ENCODE peak calls at places on chromosomes 11 and 22, in five cellular contexts. Z is HCT116, V is K562, I is GM12878, G is HepG2. L is an unnamed sample.

GRCh38 chr11:83975984-83976383 is 689.8 kb upstream of the CCDC90B start:
- DNase-seq in I (no peak), G (no peak), V (no peak), Z (no peak), L (no peak)

GRCh38 chr11:123943738-123944137 is at the start of gene OR6T1:
- DNase-seq in Z (no peak), V (no peak), I (no peak), G (no peak), L (no peak)

GRCh38 chr11:26188559-26188958 is 143.4 kb upstream of the ANO3 start:
- DNase-seq in G (no peak), Z (no peak), V (no peak), I (no peak), L (no peak)

GRCh38 chr11:34655335-34656008 is 34.6 kb downstream of the EHF start:
- DNase-seq in Z (no peak), I (no peak), V (no peak), G (peak), L (no peak)

GRCh38 chr22:22165936-22166710 is 78.5 kb upstream of the VPREB1 start:
- DNase-seq in V (no peak), Z (no peak), I (no peak), G (no peak), L (no peak)

GRCh38 chr11:61955416-61956135 is 5.4 kb downstream of the BEST1 start:
- DNase-seq in G (no peak), V (peak), Z (no peak), I (no peak), L (no peak)

GRCh38 chr11:120929664-120930154 is 94.2 kb upstream of the TBCEL start:
- DNase-seq in I (no peak), Z (peak), V (peak), G (peak), L (peak)

GRCh38 chr11:61162092-61162935 is 1.1 kb upstream of the VPS37C start:
- DNase-seq in Z (peak), V (peak), G (peak), I (no peak), L (peak)

GRCh38 chr11:113694390-113694789 is 11.7 kb downstream of the TMPRSS5 start:
- DNase-seq in V (no peak), Z (no peak), G (no peak), I (no peak), L (no peak)

GRCh38 chr11:8256271-8257002 is 7.2 kb downstream of the LMO1 start:
- DNase-seq in V (no peak), G (no peak), Z (no peak), I (no peak), L (no peak)

GRCh38 chr11:101478587-101479375 is 105.0 kb downstream of the TRPC6 start:
- DNase-seq in Z (no peak), I (no peak), G (no peak), V (no peak), L (no peak)

GRCh38 chr11:47616726-47617416 is 22.7 kb upstream of the C1QTNF4 start:
- DNase-seq in I (no peak), G (peak), V (peak), Z (peak), L (no peak)

GRCh38 chr11:61545341-61545740 is 35.5 kb downstream of the SYT7 start:
- DNase-seq in Z (peak), V (peak), I (no peak), G (no peak), L (peak)

GRCh38 chr11:8025816-8026215 is 38.7 kb downstream of the EIF3F start:
- DNase-seq in I (no peak), V (no peak), Z (no peak), G (no peak), L (no peak)

GRCh38 chr22:42957958-42958357 is 57.0 kb downstream of the PACSIN2 start:
- DNase-seq in Z (no peak), G (no peak), I (no peak), V (no peak), L (no peak)

GRCh38 chr11:61972112-61972795 is 4.8 kb upstream of the FTH1 start:
- DNase-seq in Z (no peak), G (no peak), I (no peak), V (no peak), L (no peak)

GRCh38 chr11:72838691-72839305 is 24.6 kb downstream of the ATG16L2 start:
- DNase-seq in G (no peak), Z (no peak), V (no peak), I (no peak), L (no peak)
- TF ChIP-seq ZBTB33 in G (no peak), Z (no peak), V (no peak), I (no peak), L (no peak)

DNA sequence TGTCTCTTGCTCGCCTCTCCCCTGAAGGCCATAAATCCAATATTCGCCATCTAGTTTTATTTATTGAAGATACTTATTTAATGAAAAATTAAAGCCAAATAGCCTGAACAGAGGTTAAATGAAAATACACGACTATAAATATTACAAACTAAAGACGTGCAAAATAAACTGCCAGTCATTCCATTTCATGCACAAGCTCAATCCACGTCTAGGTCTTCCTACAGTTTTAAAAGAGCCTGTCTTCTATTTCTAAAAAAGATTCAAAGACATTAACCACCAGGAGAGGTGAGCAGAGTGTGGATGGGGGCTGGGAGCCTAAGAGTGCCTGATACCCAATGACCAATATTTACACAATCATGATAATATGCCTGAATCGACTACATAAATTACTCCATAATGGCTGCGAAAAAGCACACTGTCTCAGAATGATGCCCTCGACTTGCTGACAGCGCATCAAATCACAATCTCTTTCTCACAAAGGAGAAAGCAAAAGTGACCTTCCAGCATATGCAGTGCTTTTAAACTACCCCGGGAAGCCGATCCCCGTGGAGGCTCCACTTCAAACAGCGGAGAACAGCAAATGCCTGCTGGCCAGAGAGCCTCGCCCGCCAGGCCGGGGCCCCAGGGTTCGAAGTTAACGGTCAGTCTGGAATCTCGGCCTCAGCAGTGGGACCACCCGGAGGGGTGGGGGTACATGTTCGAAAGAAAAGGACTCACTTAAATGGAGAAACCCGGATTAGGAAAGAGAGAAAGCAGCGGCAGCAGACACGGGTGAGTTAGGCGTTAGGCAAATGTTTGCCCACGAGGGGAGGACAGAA is 1.7 kb downstream of the FCHSD2 start:
- DNase-seq in V (no peak), I (no peak), G (no peak), Z (no peak), L (peak)
- TF ChIP-seq ZBTB33 in V (no peak), I (no peak), G (no peak), Z (no peak), L (no peak)

GRCh38 chr11:23284626-23285025 is 424.4 kb upstream of the CCDC179 start:
- DNase-seq in G (no peak), I (no peak), Z (no peak), V (no peak), L (no peak)
- TF ChIP-seq ZBTB33 in G (no peak), I (no peak), Z (no peak), V (no peak), L (no peak)

DNA sequence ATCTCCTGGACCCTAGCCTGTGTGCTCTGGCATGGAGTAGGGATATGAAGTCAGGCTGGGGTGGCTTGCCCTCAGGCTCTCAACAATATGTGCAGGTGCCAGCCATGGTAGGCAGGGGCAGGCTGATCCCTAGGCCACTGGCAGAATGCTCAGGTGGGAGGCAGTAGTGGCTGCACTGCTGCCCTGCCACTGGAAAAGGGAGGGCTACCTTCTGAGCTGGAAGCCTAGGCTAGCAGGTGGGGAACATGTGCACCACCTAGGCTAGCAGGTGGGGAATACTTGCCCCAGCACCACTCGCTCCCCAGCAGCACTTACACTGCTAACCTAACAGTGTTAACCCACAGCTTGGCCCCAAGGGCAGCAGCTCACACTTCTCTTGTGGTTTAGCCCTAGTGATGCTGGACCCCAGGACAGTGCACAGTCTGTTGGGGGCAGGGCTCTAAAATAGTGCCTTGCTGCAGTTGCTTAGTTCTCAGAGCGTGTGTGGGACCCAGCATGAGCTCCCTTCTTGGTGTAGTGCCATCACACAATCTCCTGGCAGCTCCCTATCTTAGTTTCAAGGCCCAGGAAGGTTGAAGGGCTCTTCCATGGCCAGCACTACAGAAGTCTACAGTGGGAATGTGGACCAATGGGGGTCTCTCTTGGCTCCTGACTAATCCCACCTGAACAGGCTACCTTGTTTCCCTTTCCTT is 130.8 kb downstream of the FCHSD2 start:
- DNase-seq in V (no peak), G (no peak), Z (no peak), I (no peak), L (no peak)
- TF ChIP-seq ZBTB33 in V (no peak), G (no peak), Z (no peak), I (no peak), L (no peak)

DNA sequence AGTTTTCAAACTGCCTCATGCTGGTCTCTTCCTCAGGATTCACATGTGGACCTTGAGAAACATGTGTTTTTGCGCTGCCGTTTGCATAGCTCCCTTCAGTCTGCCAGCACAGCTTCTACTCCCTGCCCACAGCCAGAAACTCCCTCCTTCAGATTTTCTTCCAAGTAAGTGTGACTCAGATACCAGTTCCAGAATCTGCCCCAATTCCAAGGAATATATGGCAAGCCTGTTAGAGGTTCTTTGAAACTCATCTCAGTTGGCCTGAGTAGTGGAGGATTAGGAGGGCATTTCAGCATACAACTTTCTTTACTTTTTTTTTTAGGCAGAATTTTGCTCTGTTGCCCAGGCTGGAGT is 67.1 kb downstream of the SNX19 start:
- DNase-seq in V (no peak), G (no peak), Z (no peak), I (no peak), L (no peak)
- TF ChIP-seq ZBTB33 in V (no peak), G (no peak), Z (no peak), I (no peak), L (no peak)

DNA sequence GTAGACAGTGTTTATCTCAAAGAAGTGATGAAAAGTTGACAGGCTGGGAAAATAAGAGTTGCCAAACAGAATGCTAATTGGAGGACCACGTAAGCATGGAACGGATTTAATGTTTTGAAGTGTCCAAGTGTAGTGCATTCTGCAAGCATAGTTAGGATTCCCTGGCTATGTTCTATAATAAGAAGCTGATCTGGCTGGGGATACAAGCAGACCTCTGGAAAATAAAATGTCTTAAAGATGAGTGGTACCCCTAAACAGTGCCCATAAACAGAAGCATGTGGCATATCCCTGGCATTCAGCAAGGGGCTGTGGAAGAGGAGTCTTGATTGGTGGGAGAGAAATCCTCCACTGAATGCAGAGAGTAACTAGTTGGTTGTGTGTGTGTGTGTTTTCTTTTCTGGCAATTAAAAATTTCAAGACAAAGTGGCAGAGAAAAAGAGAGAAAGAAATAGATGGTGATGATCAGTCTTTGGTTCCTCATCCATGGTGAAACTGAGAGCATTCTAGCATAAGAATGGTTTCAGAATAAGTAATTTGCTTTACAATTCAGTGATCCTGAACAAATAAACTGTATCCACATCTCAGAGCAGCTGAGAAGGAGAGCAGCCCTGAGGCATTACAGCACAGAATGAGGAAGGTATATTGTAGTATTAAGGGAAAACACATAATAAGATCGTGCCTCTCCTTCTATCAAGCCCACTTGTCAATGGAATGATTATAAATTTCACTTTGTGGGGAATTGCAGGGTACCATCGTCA is 17.2 kb downstream of the LUZP2 start:
- DNase-seq in Z (no peak), I (no peak), G (no peak), V (no peak), L (no peak)
- TF ChIP-seq ZBTB33 in Z (no peak), I (no peak), G (no peak), V (no peak), L (no peak)

DNA sequence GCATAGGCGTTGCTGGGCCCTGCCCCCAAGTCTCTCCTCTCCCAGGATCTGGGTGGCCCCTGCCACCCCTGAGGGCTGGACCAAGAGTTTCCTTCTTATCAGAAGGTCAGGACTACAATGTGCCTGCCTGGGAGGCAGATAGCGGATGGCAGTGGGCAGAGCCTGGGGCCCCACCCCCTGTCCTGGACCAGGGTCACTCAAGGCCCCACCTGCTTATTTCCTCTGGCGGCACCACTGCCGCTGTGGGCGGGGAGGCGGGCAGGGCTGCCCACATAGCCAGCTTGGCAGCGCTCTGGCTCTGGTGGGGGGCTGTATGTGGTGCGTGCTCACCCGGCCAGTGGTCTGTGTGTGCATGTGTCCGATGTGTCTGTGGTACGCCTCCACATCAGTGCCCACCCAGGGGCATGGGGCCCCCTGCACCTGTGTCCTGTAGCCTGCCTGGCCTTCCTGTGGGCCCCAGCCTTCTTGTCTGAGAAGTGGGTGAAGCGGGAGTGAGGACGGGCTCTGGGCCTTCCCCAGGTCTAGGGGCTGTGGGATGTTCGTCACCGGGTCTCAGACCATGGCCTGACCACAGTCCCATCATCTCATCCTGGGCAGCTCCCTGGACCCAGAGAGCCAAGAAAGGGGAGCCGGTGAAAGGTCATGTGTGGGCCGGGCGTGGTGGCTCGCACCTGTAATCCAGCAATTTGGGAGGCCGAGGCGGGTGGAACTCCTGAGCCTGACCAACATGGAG is 3.0 kb downstream of the GAS2L1 start:
- DNase-seq in G (no peak), I (no peak), Z (no peak), V (peak), L (peak)
- TF ChIP-seq ZBTB33 in G (peak), I (no peak), Z (no peak), V (no peak), L (no peak)

GRCh38 chr11:115869780-115870431 is 365.7 kb upstream of the CADM1 start:
- DNase-seq in V (no peak), G (peak), I (peak), Z (no peak), L (peak)
- TF ChIP-seq ZBTB33 in V (no peak), G (no peak), I (no peak), Z (no peak), L (no peak)

GRCh38 chr11:45880772-45881570 is 4.5 kb upstream of the MAPK8IP1 start:
- DNase-seq in G (no peak), I (no peak), Z (no peak), V (no peak), L (peak)

GRCh38 chr11:45885274-45885920 is at the start of gene MAPK8IP1:
- DNase-seq in Z (no peak), V (peak), I (no peak), G (peak), L (peak)

GRCh38 chr11:45879803-45880685 is 5.4 kb upstream of the MAPK8IP1 start:
- DNase-seq in G (no peak), V (peak), I (no peak), Z (no peak), L (no peak)

GRCh38 chr11:45884596-45885185 is 760 bp upstream of the MAPK8IP1 start:
- DNase-seq in Z (no peak), V (no peak), G (no peak), I (no peak), L (no peak)

GRCh38 chr11:45881708-45882368 is 3.6 kb upstream of the MAPK8IP1 start:
- DNase-seq in I (no peak), V (no peak), G (no peak), Z (no peak), L (peak)
- TF ChIP-seq ZBTB33 in I (no peak), V (no peak), G (no peak), Z (no peak), L (no peak)